ENCODE peak calls at places on chromosomes 11 and 22, in five cellular contexts. I is cardiac muscle cell, A is NCI-H524 treated with DMSO at 0.1 percent for 48 hours, D is NCI-H1105 treated with DMSO at 0.1 percent for 48 hours, K is B cell. X is an unnamed sample.

GRCh38 chr11:64858467-64859401 is 14.3 kb upstream of the CDC42BPG start:
- DNase-seq in D (no peak), A (no peak), K (peak), I (no peak), X (no peak)

GRCh38 chr11:70876685-70877084 is 375.7 kb downstream of the SHANK2 start:
- DNase-seq in K (no peak), A (peak), I (no peak), D (no peak), X (peak)

GRCh38 chr11:93986716-93987115 is 34.4 kb upstream of the HEPHL1 start:
- DNase-seq in D (peak), K (no peak), A (no peak), I (peak), X (peak)

GRCh38 chr11:12092714-12093113 is 17.7 kb upstream of the MICAL2 start:
- DNase-seq in I (no peak), A (no peak), D (no peak), K (no peak), X (peak)

GRCh38 chr11:15525582-15525981 is 410.9 kb downstream of the INSC start:
- DNase-seq in K (no peak), I (no peak), D (peak), A (no peak), X (peak)

GRCh38 chr11:16925495-16926065 is 88.6 kb downstream of the PLEKHA7 start:
- DNase-seq in K (peak), I (peak), A (no peak), D (peak), X (peak)

GRCh38 chr22:46286941-46287872 is 9.5 kb upstream of the GTSE1 start:
- DNase-seq in I (no peak), K (no peak), D (no peak), A (no peak), X (no peak)

GRCh38 chr11:70643642-70644041 is 245.3 kb downstream of the CTTN start:
- DNase-seq in D (no peak), K (no peak), A (no peak), I (no peak), X (peak)

GRCh38 chr11:106728861-106729260 is 289.4 kb downstream of the GUCY1A2 start:
- DNase-seq in I (no peak), D (no peak), A (no peak), K (no peak), X (no peak)

X was measured in NCI-H69.